ENCODE peak calls at places on chromosomes 2 and 18, in ten cellular contexts. T is heart right ventricle, Z is substantia nigra, H is neuronal stem cell, P is GM23248, U is transverse colon, J is mammary epithelial cell, S is mesendoderm, G is K562, Y is adrenal gland. E is an unnamed sample.

GRCh38 chr2:12059616-12060441 is 313.4 kb downstream of the LPIN1 start:
- DNase-seq in T (no peak), Z (no peak), H (no peak), P (peak), U (no peak), J (no peak), S (no peak), G (peak), Y (no peak), E (no peak)

GRCh38 chr2:230601510-230601909 is 111.1 kb upstream of the CAB39 start:
- DNase-seq in T (no peak), Z (no peak), H (no peak), P (no peak), U (peak), J (no peak), S (no peak), G (no peak), Y (no peak), E (no peak)

GRCh38 chr2:192029089-192029488 is 165.6 kb downstream of the TMEFF2 start:
- DNase-seq in T (no peak), Z (no peak), H (no peak), P (peak), U (no peak), J (peak), S (peak), G (peak), Y (no peak), E (no peak)

GRCh38 chr2:206915136-206915535 is 24.2 kb upstream of the CPO start:
- DNase-seq in T (no peak), Z (no peak), H (no peak), P (peak), U (no peak), J (peak), S (peak), G (peak), Y (no peak), E (no peak)

GRCh38 chr18:47418746-47419145 is 167.3 kb upstream of the SKOR2 start:
- DNase-seq in T (no peak), Z (no peak), H (no peak), P (peak), U (no peak), J (peak), S (peak), G (no peak), Y (no peak), E (no peak)

GRCh38 chr18:36297419-36298112 is at the start of gene FHOD3:
- DNase-seq in T (peak), Z (peak), H (peak), P (peak), U (peak), J (peak), S (peak), G (peak), Y (peak), E (peak)

GRCh38 chr2:120542911-120543527 is 192.6 kb upstream of the GLI2 start:
- DNase-seq in T (no peak), Z (no peak), H (no peak), P (no peak), U (no peak), J (no peak), S (no peak), G (no peak), Y (no peak), E (no peak)

GRCh38 chr2:173750332-173750731 is 214.8 kb downstream of the SP3 start:
- DNase-seq in T (peak), Z (no peak), H (peak), P (peak), U (no peak), J (no peak), S (peak), G (no peak), Y (no peak), E (no peak)

GRCh38 chr2:100878000-100878786 is 58.3 kb downstream of the NPAS2 start:
- DNase-seq in T (peak), Z (no peak), H (no peak), P (peak), U (no peak), J (no peak), S (no peak), G (no peak), Y (no peak), E (no peak)

GRCh38 chr18:7116001-7116831 is 1.4 kb downstream of the LAMA1 start:
- DNase-seq in T (no peak), Z (no peak), H (peak), P (peak), U (no peak), J (peak), S (peak), G (no peak), Y (no peak), E (no peak)

GRCh38 chr2:200454839-200455801 is 54.7 kb downstream of the KCTD18 start:
- DNase-seq in T (no peak), Z (no peak), H (no peak), P (peak), U (no peak), J (peak), S (peak), G (peak), Y (no peak), E (no peak)

GRCh38 chr18:59300676-59301285 is 17.7 kb downstream of the CPLX4 start:
- DNase-seq in T (no peak), Z (no peak), H (no peak), P (no peak), U (no peak), J (peak), S (no peak), G (no peak), Y (no peak), E (no peak)

GRCh38 chr2:192060161-192060560 is 134.6 kb downstream of the TMEFF2 start:
- DNase-seq in T (no peak), Z (no peak), H (no peak), P (no peak), U (no peak), J (no peak), S (no peak), G (no peak), Y (no peak), E (no peak)

GRCh38 chr2:95359035-95359434 is 43.5 kb upstream of the FAHD2A start:
- DNase-seq in T (no peak), Z (no peak), H (no peak), P (peak), U (no peak), J (peak), S (no peak), G (no peak), Y (no peak), E (no peak)

GRCh38 chr2:100992262-100992661 is 9.8 kb upstream of the RPL31 start:
- DNase-seq in T (no peak), Z (no peak), H (no peak), P (no peak), U (no peak), J (no peak), S (no peak), G (no peak), Y (no peak), E (no peak)

GRCh38 chr2:134411828-134412638 is 158.2 kb downstream of the MGAT5 start:
- DNase-seq in T (peak), Z (peak), H (peak), P (peak), U (peak), J (peak), S (peak), G (peak), Y (peak), E (peak)

GRCh38 chr2:201994973-201995638 is 38.5 kb upstream of the FZD7 start:
- DNase-seq in T (no peak), Z (no peak), H (no peak), P (no peak), U (no peak), J (no peak), S (no peak), G (no peak), Y (no peak), E (no peak)
- H3K27ac ChIP-seq in T (no peak), Z (no peak), H (no peak), P (no peak), U (no peak), J (peak), S (no peak), G (no peak), Y (no peak), E (no peak)

GRCh38 chr2:98551316-98551715 is 57.0 kb downstream of the COA5 start:
- DNase-seq in T (no peak), Z (no peak), H (no peak), P (no peak), U (no peak), J (no peak), S (no peak), G (no peak), Y (no peak), E (no peak)

GRCh38 chr2:98552499-98553179 is 55.7 kb downstream of the COA5 start:
- DNase-seq in T (no peak), Z (no peak), H (no peak), P (peak), U (no peak), J (no peak), S (no peak), G (no peak), Y (no peak), E (no peak)

GRCh38 chr2:98555681-98556080 is 52.6 kb downstream of the COA5 start:
- DNase-seq in T (no peak), Z (no peak), H (no peak), P (no peak), U (no peak), J (no peak), S (no peak), G (no peak), Y (no peak), E (no peak)

GRCh38 chr2:98556634-98557033 is 51.7 kb downstream of the COA5 start:
- DNase-seq in T (no peak), Z (no peak), H (no peak), P (no peak), U (no peak), J (no peak), S (no peak), G (no peak), Y (no peak), E (no peak)

DNA sequence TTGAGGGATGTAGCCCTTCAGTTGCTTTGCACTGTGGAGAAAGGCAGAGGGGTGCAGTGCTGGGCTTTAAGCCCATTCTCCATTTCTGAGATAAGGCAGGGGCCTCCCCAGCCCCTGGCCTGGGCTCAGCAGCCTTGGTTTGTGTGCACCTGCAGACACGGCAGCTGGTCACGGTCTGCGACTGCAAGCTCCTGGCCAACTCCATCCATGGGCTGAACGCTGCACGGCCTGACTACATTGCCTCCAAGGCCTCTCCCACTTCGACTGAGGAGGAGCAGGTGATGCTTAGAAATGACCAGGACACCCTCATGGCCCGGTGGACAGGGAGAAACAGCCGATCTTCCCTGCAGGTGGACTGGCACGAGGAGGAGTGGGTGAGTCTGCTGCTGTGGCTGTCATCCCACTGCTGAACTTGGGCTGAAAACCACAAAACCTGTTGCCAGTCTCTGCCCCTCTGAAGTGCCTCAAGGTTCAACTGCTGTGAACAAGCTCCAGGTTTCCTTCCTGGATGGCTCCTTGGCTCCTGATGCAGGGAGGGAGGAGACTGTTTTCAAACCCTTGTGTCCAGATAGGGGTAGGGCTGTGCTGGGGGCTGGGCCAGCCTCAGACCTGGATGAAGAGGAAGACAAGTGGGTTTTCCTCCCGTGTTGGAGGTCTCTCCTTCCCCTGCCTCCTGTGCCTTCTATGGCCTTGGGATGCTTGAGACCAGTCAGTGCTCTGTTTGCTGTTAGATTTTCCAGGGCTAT is 54.0 kb downstream of the COA5 start:
- DNase-seq in T (no peak), Z (no peak), H (no peak), P (no peak), U (no peak), J (no peak), S (no peak), G (no peak), Y (no peak), E (no peak)
- H3K27ac ChIP-seq in T (no peak), Z (no peak), H (no peak), P (no peak), U (no peak), J (no peak), S (no peak), G (no peak), Y (no peak), E (no peak)

GRCh38 chr2:229433351-229433750 is 162.3 kb upstream of the PID1 start:
- DNase-seq in T (no peak), Z (no peak), H (no peak), P (no peak), U (no peak), J (no peak), S (no peak), G (no peak), Y (no peak), E (no peak)

GRCh38 chr2:229431331-229431954 is 160.4 kb upstream of the PID1 start:
- DNase-seq in T (no peak), Z (no peak), H (no peak), P (peak), U (no peak), J (peak), S (peak), G (peak), Y (no peak), E (no peak)

GRCh38 chr2:229425573-229425972 is 154.5 kb upstream of the PID1 start:
- DNase-seq in T (no peak), Z (no peak), H (no peak), P (peak), U (no peak), J (no peak), S (no peak), G (no peak), Y (no peak), E (no peak)

GRCh38 chr2:229434131-229434530 is 163.0 kb upstream of the PID1 start:
- DNase-seq in T (no peak), Z (no peak), H (no peak), P (peak), U (no peak), J (peak), S (no peak), G (no peak), Y (no peak), E (no peak)

GRCh38 chr2:229429529-229430067 is 158.5 kb upstream of the PID1 start:
- DNase-seq in T (no peak), Z (no peak), H (no peak), P (no peak), U (no peak), J (no peak), S (no peak), G (no peak), Y (no peak), E (no peak)
- H3K27ac ChIP-seq in T (no peak), Z (no peak), H (no peak), P (no peak), U (no peak), J (no peak), S (no peak), G (no peak), Y (no peak), E (no peak)

DNA sequence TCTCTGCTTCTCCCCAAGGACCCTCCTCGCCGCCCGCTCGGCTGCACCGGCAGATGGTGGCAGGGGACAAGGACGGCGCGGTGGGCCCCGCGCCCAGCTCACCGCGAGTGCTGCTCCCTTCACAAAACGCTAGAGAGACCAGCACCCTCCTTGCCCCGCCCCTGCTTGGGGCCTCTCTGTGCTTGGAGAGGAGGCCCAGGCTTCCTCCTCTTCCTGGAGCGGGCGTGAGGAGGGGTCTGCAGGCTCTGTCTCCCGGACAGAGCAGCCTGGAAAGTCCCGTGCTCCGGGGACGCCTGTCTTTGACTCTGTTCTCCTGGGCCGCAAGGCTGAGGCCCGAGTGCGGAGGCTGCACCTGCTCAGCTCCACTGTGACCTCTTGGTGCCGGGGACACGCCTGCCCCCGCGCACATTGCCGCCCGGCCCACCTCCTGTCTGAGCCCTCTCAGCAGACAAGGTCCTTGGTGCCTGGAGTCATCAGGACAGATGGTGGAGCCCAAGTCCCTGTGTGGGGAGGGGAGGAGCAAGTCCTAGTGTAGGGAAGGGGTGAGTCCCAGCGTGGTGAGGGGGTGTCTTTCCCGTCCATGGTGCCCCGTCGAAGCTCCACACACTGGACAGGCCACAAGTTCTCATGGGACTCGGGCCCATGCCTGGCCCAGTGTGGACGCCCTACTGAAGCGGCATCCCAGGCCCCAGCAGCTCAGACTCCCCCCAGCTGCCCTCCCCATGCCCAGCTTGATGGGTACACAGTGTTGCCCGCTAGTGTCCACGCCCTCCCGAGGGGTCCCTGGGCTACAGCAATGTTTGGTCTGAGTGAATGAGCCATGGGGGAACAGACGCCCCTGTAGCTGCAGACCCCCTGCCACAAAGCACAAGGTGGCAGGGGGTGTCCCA is 33.8 kb downstream of the RTP5 start:
- DNase-seq in T (no peak), Z (no peak), H (no peak), P (no peak), U (no peak), J (no peak), S (no peak), G (no peak), Y (no peak), E (no peak)
- H3K27ac ChIP-seq in T (no peak), Z (no peak), H (no peak), P (no peak), U (no peak), J (no peak), S (no peak), G (no peak), Y (no peak), E (no peak)

DNA sequence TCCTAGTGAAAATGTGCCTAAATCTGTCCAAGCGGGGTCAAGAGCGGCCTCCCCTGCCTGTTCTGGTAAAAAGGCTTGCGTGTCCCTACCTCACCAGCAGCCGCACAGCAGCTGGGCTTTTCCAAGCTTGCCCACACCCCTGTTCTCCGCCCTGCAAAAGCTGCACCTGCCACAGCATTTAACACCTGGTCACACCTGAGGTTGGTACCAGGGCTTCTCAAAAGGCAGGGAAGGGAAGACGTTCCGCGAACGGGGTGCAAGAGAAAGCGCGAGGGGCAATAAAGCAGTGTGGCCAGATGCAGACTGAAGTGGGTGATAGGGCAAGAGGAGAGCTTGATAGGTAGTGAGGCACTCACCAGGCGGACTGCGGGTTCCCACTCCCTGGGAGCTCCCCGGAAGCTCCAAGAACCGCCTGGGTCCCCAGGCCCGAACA is 25.6 kb upstream of the TMEM182 start:
- DNase-seq in T (peak), Z (no peak), H (peak), P (peak), U (peak), J (peak), S (peak), G (peak), Y (no peak), E (peak)
- H3K27ac ChIP-seq in T (peak), Z (no peak), H (no peak), P (no peak), U (peak), J (no peak), S (no peak), G (peak), Y (peak), E (no peak)

GRCh38 chr2:219687882-219688559 is 60.6 kb downstream of the SLC4A3 start:
- DNase-seq in T (no peak), Z (no peak), H (no peak), P (no peak), U (no peak), J (peak), S (peak), G (no peak), Y (no peak), E (no peak)
- H3K27ac ChIP-seq in T (no peak), Z (no peak), H (no peak), P (no peak), U (no peak), J (peak), S (no peak), G (no peak), Y (no peak), E (peak)

DNA sequence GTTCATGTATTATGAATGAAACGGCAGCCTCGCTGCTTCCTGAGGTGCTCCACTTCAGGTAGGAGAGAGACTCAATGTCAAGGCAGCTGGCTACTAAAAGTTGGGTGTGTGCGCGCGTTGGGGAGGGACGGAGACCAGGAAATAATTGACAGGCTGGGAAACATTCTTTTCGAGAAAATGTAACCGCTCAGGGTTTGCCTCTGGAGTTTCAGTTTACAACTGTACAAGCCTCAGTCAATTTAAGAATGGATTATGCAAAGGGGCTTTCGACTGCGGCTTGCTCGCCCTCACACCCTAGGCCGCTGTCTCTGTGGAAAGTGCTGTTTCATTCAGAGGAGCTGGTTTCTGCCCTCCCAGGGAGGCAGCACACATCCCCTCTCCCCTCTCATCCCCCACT is 4.4 kb upstream of the SPRED2 start:
- DNase-seq in T (no peak), Z (no peak), H (no peak), P (peak), U (no peak), J (no peak), S (peak), G (peak), Y (no peak), E (no peak)
- H3K27ac ChIP-seq in T (peak), Z (peak), H (peak), P (peak), U (peak), J (peak), S (peak), G (peak), Y (peak), E (peak)

E was measured in aorta.